ENCODE peak calls at places on chromosomes 2 and 18, in six cellular contexts. One of them, this sample, is unnamed.
A peak's percentile ranks its signal among the peaks of the same experiment; 100 is the strongest.

GRCh38 chr2:122077771-122078170 is 322.3 kb downstream of the TSN start:
- DNase-seq in sigmoid colon: no peak
- DNase-seq in kidney epithelial cell: no peak
- DNase-seq in cardiac fibroblast: no peak
- DNase-seq in RWPE2: no peak
- DNase-seq in HCT116: no peak
- DNase-seq in this sample: no peak

GRCh38 chr2:241925277-241925676 is 55.7 kb downstream of the RTP5 start:
- DNase-seq in RWPE2: no peak
- DNase-seq in kidney epithelial cell: no peak
- DNase-seq in cardiac fibroblast: no peak
- DNase-seq in HCT116: no peak
- DNase-seq in sigmoid colon: no peak
- DNase-seq in this sample: no peak

GRCh38 chr2:111057045-111057444 is 63.7 kb upstream of the BCL2L11 start:
- DNase-seq in kidney epithelial cell: no peak
- DNase-seq in RWPE2: no peak
- DNase-seq in HCT116: no peak
- DNase-seq in cardiac fibroblast: no peak
- DNase-seq in sigmoid colon: no peak
- DNase-seq in this sample: no peak

GRCh38 chr2:160652236-160652635 is 158.6 kb upstream of the RBMS1 start:
- DNase-seq in RWPE2: no peak
- DNase-seq in cardiac fibroblast: peak; percentile 70
- DNase-seq in HCT116: no peak
- DNase-seq in kidney epithelial cell: no peak
- DNase-seq in sigmoid colon: no peak
- DNase-seq in this sample: no peak

GRCh38 chr2:160932960-160933359 is 227.3 kb upstream of the TANK start:
- DNase-seq in cardiac fibroblast: peak; percentile 88
- DNase-seq in HCT116: no peak
- DNase-seq in sigmoid colon: no peak
- DNase-seq in kidney epithelial cell: no peak
- DNase-seq in RWPE2: no peak
- DNase-seq in this sample: no peak

GRCh38 chr2:112310906-112311305 is 35.5 kb downstream of the ZC3H6 start:
- DNase-seq in RWPE2: no peak
- DNase-seq in sigmoid colon: no peak
- DNase-seq in kidney epithelial cell: no peak
- DNase-seq in cardiac fibroblast: no peak
- DNase-seq in HCT116: no peak
- DNase-seq in this sample: no peak

GRCh38 chr2:174198846-174199564 is 49.3 kb downstream of the OLA1 start:
- DNase-seq in HCT116: no peak
- DNase-seq in sigmoid colon: no peak
- DNase-seq in RWPE2: no peak
- DNase-seq in cardiac fibroblast: no peak
- DNase-seq in kidney epithelial cell: no peak
- DNase-seq in this sample: peak; percentile 38

GRCh38 chr2:122863516-122863915 is 1108.1 kb downstream of the TSN start:
- DNase-seq in kidney epithelial cell: no peak
- DNase-seq in sigmoid colon: no peak
- DNase-seq in cardiac fibroblast: no peak
- DNase-seq in RWPE2: no peak
- DNase-seq in HCT116: no peak
- DNase-seq in this sample: no peak

GRCh38 chr18:48791636-48792105 is 159.1 kb downstream of the SMAD7 start:
- DNase-seq in RWPE2: no peak
- DNase-seq in HCT116: no peak
- DNase-seq in sigmoid colon: peak; percentile 8
- DNase-seq in cardiac fibroblast: no peak
- DNase-seq in kidney epithelial cell: no peak
- DNase-seq in this sample: no peak

GRCh38 chr2:235032949-235033348 is 81.1 kb downstream of the SH3BP4 start:
- DNase-seq in cardiac fibroblast: no peak
- DNase-seq in HCT116: no peak
- DNase-seq in RWPE2: no peak
- DNase-seq in sigmoid colon: no peak
- DNase-seq in kidney epithelial cell: no peak
- DNase-seq in this sample: no peak

GRCh38 chr2:197647961-197648690 is 27.3 kb downstream of the RFTN2 start:
- DNase-seq in RWPE2: no peak
- DNase-seq in cardiac fibroblast: peak; percentile 66
- DNase-seq in kidney epithelial cell: no peak
- DNase-seq in sigmoid colon: no peak
- DNase-seq in HCT116: no peak
- DNase-seq in this sample: no peak

GRCh38 chr2:30195011-30195410 is 36.3 kb upstream of the LBH start:
- DNase-seq in cardiac fibroblast: no peak
- DNase-seq in RWPE2: no peak
- DNase-seq in HCT116: no peak
- DNase-seq in sigmoid colon: peak; percentile 56
- DNase-seq in kidney epithelial cell: no peak
- DNase-seq in this sample: no peak

GRCh38 chr2:10002087-10002486 is 41.3 kb upstream of the KLF11 start:
- DNase-seq in kidney epithelial cell: no peak
- DNase-seq in HCT116: no peak
- DNase-seq in cardiac fibroblast: no peak
- DNase-seq in sigmoid colon: no peak
- DNase-seq in RWPE2: no peak
- DNase-seq in this sample: no peak

GRCh38 chr18:63578357-63578958 is 8.7 kb upstream of the SERPINB13 start:
- DNase-seq in kidney epithelial cell: no peak
- DNase-seq in HCT116: peak; percentile 41
- DNase-seq in sigmoid colon: no peak
- DNase-seq in cardiac fibroblast: peak; percentile 59
- DNase-seq in RWPE2: no peak
- DNase-seq in this sample: no peak

GRCh38 chr2:105615352-105615751 is 129.4 kb upstream of the NCK2 start:
- DNase-seq in RWPE2: no peak
- DNase-seq in sigmoid colon: no peak
- DNase-seq in kidney epithelial cell: no peak
- DNase-seq in cardiac fibroblast: no peak
- DNase-seq in HCT116: no peak
- DNase-seq in this sample: no peak

GRCh38 chr2:164972216-164972615 is 16.9 kb upstream of the SLC38A11 start:
- DNase-seq in cardiac fibroblast: no peak
- DNase-seq in HCT116: no peak
- DNase-seq in sigmoid colon: no peak
- DNase-seq in kidney epithelial cell: no peak
- DNase-seq in RWPE2: no peak
- DNase-seq in this sample: no peak

GRCh38 chr2:178219247-178219646 is 24.9 kb downstream of the OSBPL6 start:
- DNase-seq in kidney epithelial cell: no peak
- DNase-seq in RWPE2: no peak
- DNase-seq in sigmoid colon: no peak
- DNase-seq in HCT116: no peak
- DNase-seq in cardiac fibroblast: no peak
- DNase-seq in this sample: no peak

GRCh38 chr2:63050186-63050915 is at the start of gene OTX1:
- DNase-seq in RWPE2: peak; percentile 82
- DNase-seq in kidney epithelial cell: no peak
- DNase-seq in HCT116: peak; percentile 56
- DNase-seq in cardiac fibroblast: peak; percentile 49
- DNase-seq in sigmoid colon: peak; percentile 56
- DNase-seq in this sample: no peak

GRCh38 chr2:63048367-63049171 is 2.1 kb upstream of the OTX1 start:
- DNase-seq in cardiac fibroblast: no peak
- DNase-seq in RWPE2: no peak
- DNase-seq in sigmoid colon: no peak
- DNase-seq in kidney epithelial cell: no peak
- DNase-seq in HCT116: no peak
- DNase-seq in this sample: no peak

GRCh38 chr2:63047193-63047533 is 3.5 kb upstream of the OTX1 start:
- DNase-seq in RWPE2: no peak
- DNase-seq in HCT116: no peak
- DNase-seq in cardiac fibroblast: no peak
- DNase-seq in sigmoid colon: no peak
- DNase-seq in kidney epithelial cell: no peak
- DNase-seq in this sample: no peak

GRCh38 chr2:63049291-63050185 is 1.1 kb upstream of the OTX1 start:
- DNase-seq in sigmoid colon: no peak
- DNase-seq in kidney epithelial cell: no peak
- DNase-seq in RWPE2: peak; percentile 66
- DNase-seq in cardiac fibroblast: peak; percentile 31
- DNase-seq in HCT116: no peak
- DNase-seq in this sample: no peak

DNA sequence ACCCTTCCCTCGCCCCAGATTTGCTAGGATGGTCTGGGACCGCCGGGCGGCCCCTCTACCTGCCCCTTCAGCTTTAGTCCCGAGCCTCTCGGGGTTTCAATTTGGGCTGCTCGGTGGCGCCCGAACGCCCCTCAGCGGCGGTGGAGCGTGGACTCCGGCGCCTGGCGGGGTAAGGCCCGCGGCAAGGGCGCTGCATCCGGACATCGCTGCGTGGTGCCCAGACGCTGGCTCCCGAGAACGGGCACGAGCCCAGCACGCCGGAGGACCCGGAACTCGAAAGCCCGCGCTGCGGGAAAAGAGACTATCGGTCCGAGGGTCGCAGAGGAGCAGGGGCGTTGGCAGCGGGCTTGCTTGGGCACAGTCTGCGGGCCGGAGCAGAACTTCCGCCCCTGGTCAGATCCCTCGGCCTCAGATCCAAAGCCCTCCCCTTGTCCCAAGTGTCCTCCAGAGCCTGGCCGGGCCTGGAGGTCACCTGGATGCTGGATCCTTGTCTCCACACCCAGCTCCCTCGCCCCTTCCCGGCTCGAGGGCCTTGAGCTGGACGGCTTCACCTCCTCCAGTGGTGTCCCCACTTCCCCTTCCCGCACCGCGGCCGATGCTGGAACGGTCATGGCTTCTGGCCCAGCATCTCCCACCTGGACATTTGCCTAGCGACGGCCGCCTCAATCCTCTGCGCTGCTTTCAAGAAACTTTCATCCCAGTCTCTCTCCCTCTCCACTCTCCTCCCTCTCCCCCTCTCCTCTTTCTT is 2.9 kb upstream of the OTX1 start:
- DNase-seq in cardiac fibroblast: no peak
- DNase-seq in sigmoid colon: peak; percentile 64
- DNase-seq in RWPE2: no peak
- DNase-seq in HCT116: no peak
- DNase-seq in kidney epithelial cell: no peak
- DNase-seq in this sample: no peak
- TF ChIP-seq CTCF in cardiac fibroblast: no peak
- TF ChIP-seq CTCF in sigmoid colon: no peak
- TF ChIP-seq CTCF in RWPE2: no peak
- TF ChIP-seq CTCF in HCT116: no peak
- TF ChIP-seq CTCF in kidney epithelial cell: no peak
- TF ChIP-seq CTCF in this sample: no peak

DNA sequence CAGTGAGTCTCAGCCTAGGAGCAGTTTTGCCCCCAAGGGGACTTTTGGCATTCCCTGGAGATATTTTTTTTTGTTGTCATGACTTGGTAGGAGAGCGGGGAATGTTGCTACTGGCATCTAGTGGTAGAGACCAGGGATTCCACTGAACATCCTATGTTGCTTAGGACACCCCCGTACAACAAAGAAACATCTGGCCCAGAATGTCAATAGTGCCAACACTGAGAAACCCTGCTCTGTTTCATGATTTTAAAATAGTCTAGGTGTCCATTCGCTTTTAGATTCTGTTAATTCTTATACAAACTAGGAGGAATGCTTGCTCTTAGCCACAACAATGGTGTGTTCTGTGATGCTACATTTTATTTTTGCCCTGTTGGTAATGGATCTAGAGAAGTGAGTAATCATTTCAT is 225.8 kb upstream of the SIX3 start:
- DNase-seq in sigmoid colon: no peak
- DNase-seq in cardiac fibroblast: peak; percentile 80
- DNase-seq in HCT116: peak; percentile 19
- DNase-seq in kidney epithelial cell: no peak
- DNase-seq in RWPE2: no peak
- DNase-seq in this sample: no peak
- TF ChIP-seq CTCF in sigmoid colon: no peak
- TF ChIP-seq CTCF in cardiac fibroblast: peak; percentile 65
- TF ChIP-seq CTCF in HCT116: peak; percentile 53
- TF ChIP-seq CTCF in kidney epithelial cell: peak; percentile 57
- TF ChIP-seq CTCF in RWPE2: peak; percentile 82
- TF ChIP-seq CTCF in this sample: peak; percentile 55

GRCh38 chr2:232522855-232523681 is 2.9 kb downstream of the PRSS56 start:
- DNase-seq in RWPE2: no peak
- DNase-seq in HCT116: no peak
- DNase-seq in kidney epithelial cell: no peak
- DNase-seq in cardiac fibroblast: peak; percentile 14
- DNase-seq in sigmoid colon: no peak
- DNase-seq in this sample: no peak

GRCh38 chr2:232522014-232522854 is 2.0 kb downstream of the PRSS56 start:
- DNase-seq in cardiac fibroblast: peak; percentile 26
- DNase-seq in HCT116: no peak
- DNase-seq in sigmoid colon: no peak
- DNase-seq in kidney epithelial cell: no peak
- DNase-seq in RWPE2: no peak
- DNase-seq in this sample: no peak

GRCh38 chr2:232524771-232525170 is 1.2 kb upstream of the CHRND start:
- DNase-seq in sigmoid colon: no peak
- DNase-seq in kidney epithelial cell: no peak
- DNase-seq in HCT116: no peak
- DNase-seq in cardiac fibroblast: no peak
- DNase-seq in RWPE2: no peak
- DNase-seq in this sample: no peak

GRCh38 chr2:232525199-232525598 is 761 bp upstream of the CHRND start:
- DNase-seq in sigmoid colon: no peak
- DNase-seq in cardiac fibroblast: no peak
- DNase-seq in HCT116: no peak
- DNase-seq in RWPE2: no peak
- DNase-seq in kidney epithelial cell: no peak
- DNase-seq in this sample: no peak

GRCh38 chr2:232523682-232524597 is 2.0 kb upstream of the CHRND start:
- DNase-seq in cardiac fibroblast: peak; percentile 37
- DNase-seq in HCT116: no peak
- DNase-seq in RWPE2: no peak
- DNase-seq in sigmoid colon: no peak
- DNase-seq in kidney epithelial cell: no peak
- DNase-seq in this sample: no peak
- TF ChIP-seq CTCF in cardiac fibroblast: peak; percentile 14
- TF ChIP-seq CTCF in HCT116: no peak
- TF ChIP-seq CTCF in RWPE2: peak; percentile 17
- TF ChIP-seq CTCF in sigmoid colon: no peak
- TF ChIP-seq CTCF in kidney epithelial cell: peak; percentile 38
- TF ChIP-seq CTCF in this sample: peak; percentile 15

DNA sequence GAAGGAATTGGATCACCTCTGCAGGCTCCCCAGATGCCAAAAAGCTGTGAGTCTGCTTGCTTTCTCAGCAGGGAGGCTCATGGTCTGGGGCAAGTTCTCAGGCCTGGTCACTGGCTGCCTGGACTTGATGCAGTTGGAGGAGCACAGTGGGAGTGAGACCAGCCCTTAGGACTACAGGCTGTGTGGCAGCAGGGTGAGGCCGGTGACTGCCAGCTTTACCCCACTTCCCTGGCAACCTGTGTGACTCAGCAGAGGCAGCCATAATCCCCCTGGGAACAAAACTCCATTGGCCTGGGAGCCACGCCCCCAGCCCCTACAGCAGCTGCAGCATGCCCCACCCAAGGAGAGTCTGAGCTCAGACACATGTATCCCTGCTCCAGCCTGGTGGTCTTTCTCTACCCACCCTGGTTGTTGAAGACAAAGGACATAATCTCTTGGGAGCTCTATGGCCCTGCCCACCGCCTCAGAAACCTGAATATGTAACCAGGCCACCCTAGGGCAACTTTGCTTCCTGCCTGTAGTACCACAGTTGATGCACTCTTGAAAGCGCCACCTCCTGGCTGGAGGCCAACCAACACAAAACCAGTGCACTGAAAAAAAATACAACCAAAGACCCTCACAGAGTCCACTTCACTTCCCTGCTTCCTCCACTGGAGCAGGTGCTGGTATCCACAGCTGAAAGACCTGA is 106.8 kb upstream of the SPATS2L start:
- DNase-seq in RWPE2: no peak
- DNase-seq in sigmoid colon: no peak
- DNase-seq in kidney epithelial cell: no peak
- DNase-seq in cardiac fibroblast: no peak
- DNase-seq in HCT116: no peak
- DNase-seq in this sample: no peak
- TF ChIP-seq CTCF in RWPE2: no peak
- TF ChIP-seq CTCF in sigmoid colon: no peak
- TF ChIP-seq CTCF in kidney epithelial cell: peak; percentile 5
- TF ChIP-seq CTCF in cardiac fibroblast: no peak
- TF ChIP-seq CTCF in HCT116: no peak
- TF ChIP-seq CTCF in this sample: no peak

This sample was measured in AG04449.